ENCODE peak calls at places on chromosomes 5 and 9, in six cellular contexts. Z is EL; X is activated CD4-positive, alpha-beta T cell treated with anti-CD3 and anti-CD28 coated beads, Interleukin-2, amount 50 U/mL, for 1 hour; N is HEK293T; D is hepatocyte; G is RWPE1. Q is an unnamed sample.

GRCh38 chr5:150215978-150216944 is 26.4 kb downstream of the SLC6A7 start:
- DNase-seq in X (no peak), Z (no peak), G (no peak), N (no peak), D (peak; percentile 63), Q (no peak)

GRCh38 chr9:21110708-21111576 is 30.7 kb downstream of the IFNW1 start:
- DNase-seq in N (peak; percentile 70), X (no peak), D (peak; percentile 78), G (peak; percentile 57), Z (peak; percentile 70), Q (peak; percentile 48)

GRCh38 chr5:17374973-17375844 is 122.8 kb upstream of the TAF11L2 start:
- DNase-seq in D (peak; percentile 66), X (no peak), G (peak; percentile 64), N (no peak), Z (peak; percentile 22), Q (no peak)

GRCh38 chr5:102453716-102454115 is 45.1 kb downstream of the SLCO6A1 start:
- DNase-seq in G (no peak), N (no peak), Z (peak; percentile 20), D (no peak), X (no peak), Q (no peak)

GRCh38 chr9:94867842-94868312 is 141.4 kb downstream of the AOPEP start:
- DNase-seq in Z (peak; percentile 97), X (no peak), N (no peak), G (peak; percentile 80), D (peak; percentile 20), Q (peak; percentile 95)

GRCh38 chr5:38871211-38871610 is 25.4 kb downstream of the OSMR start:
- DNase-seq in X (no peak), Z (no peak), D (no peak), G (no peak), N (no peak), Q (no peak)

GRCh38 chr5:16450163-16450562 is 15.4 kb downstream of the ZNF622 start:
- DNase-seq in N (no peak), D (no peak), Z (no peak), G (no peak), X (no peak), Q (no peak)

GRCh38 chr9:110207071-110207923 is 662 bp downstream of the C9orf152 start:
- DNase-seq in X (no peak), G (no peak), Z (no peak), D (no peak), N (no peak), Q (no peak)

GRCh38 chr9:130157079-130157478 is 15.1 kb upstream of the NCS1 start:
- DNase-seq in Z (no peak), D (no peak), G (no peak), X (no peak), N (no peak), Q (no peak)

GRCh38 chr5:106374956-106375355 is 1295.8 kb downstream of the EFNA5 start:
- DNase-seq in N (no peak), D (no peak), G (no peak), X (no peak), Z (no peak), Q (no peak)

GRCh38 chr9:91677354-91677753 is 253.7 kb upstream of the NFIL3 start:
- DNase-seq in X (no peak), N (no peak), Z (no peak), D (no peak), G (no peak), Q (no peak)

GRCh38 chr5:8953911-8954310 is 592.0 kb downstream of the SEMA5A start:
- DNase-seq in N (no peak), X (no peak), Z (no peak), D (no peak), G (no peak), Q (no peak)

GRCh38 chr5:115068239-115069086 is 101.2 kb downstream of the TRIM36 start:
- DNase-seq in G (peak; percentile 16), X (no peak), Z (peak; percentile 61), N (no peak), D (no peak), Q (peak; percentile 6)

GRCh38 chr5:61217251-61217650 is 55.0 kb upstream of the SMIM15 start:
- DNase-seq in G (no peak), X (no peak), D (no peak), Z (no peak), N (no peak), Q (no peak)

GRCh38 chr5:3262451-3262850 is 333.2 kb upstream of the IRX1 start:
- DNase-seq in G (no peak), N (no peak), X (no peak), D (no peak), Z (no peak), Q (no peak)

GRCh38 chr9:33476503-33476902 is 2.8 kb upstream of the NOL6 start:
- DNase-seq in X (no peak), D (no peak), N (no peak), G (no peak), Z (no peak), Q (no peak)

GRCh38 chr9:105148328-105149006 is 96.0 kb upstream of the SLC44A1 start:
- DNase-seq in G (no peak), N (no peak), Z (no peak), D (no peak), X (no peak), Q (no peak)

GRCh38 chr9:34610434-34611206 is 1.3 kb downstream of the RPP25L start:
- DNase-seq in X (no peak), N (no peak), G (no peak), D (no peak), Z (no peak), Q (no peak)

Q was measured in HFFc6.